ENCODE peak calls at places on chromosomes 11 and 22, in ten cellular contexts. One of them, this sample, is unnamed.
A peak's percentile ranks its signal among the peaks of the same experiment; 100 is the strongest.

GRCh38 chr22:20752104-20752741 is 21.7 kb upstream of the SERPIND1 start:
- DNase-seq in prostate gland: no peak
- DNase-seq in A549: no peak
- DNase-seq in ovary: no peak
- DNase-seq in stomach: no peak
- DNase-seq in Peyer's patch: no peak
- DNase-seq in heart left ventricle: no peak
- DNase-seq in body of pancreas: no peak
- DNase-seq in esophagus squamous epithelium: no peak
- DNase-seq in esophagus muscularis mucosa: no peak
- DNase-seq in this sample: no peak

GRCh38 chr11:7467652-7468051 is 17.7 kb upstream of the OLFML1 start:
- DNase-seq in prostate gland: no peak
- DNase-seq in A549: no peak
- DNase-seq in ovary: no peak
- DNase-seq in stomach: no peak
- DNase-seq in Peyer's patch: no peak
- DNase-seq in heart left ventricle: no peak
- DNase-seq in body of pancreas: no peak
- DNase-seq in esophagus squamous epithelium: no peak
- DNase-seq in esophagus muscularis mucosa: no peak
- DNase-seq in this sample: no peak

GRCh38 chr11:134734894-134735293 is 322.9 kb upstream of the B3GAT1 start:
- DNase-seq in prostate gland: no peak
- DNase-seq in A549: no peak
- DNase-seq in ovary: no peak
- DNase-seq in stomach: no peak
- DNase-seq in Peyer's patch: no peak
- DNase-seq in heart left ventricle: no peak
- DNase-seq in body of pancreas: no peak
- DNase-seq in esophagus squamous epithelium: no peak
- DNase-seq in esophagus muscularis mucosa: no peak
- DNase-seq in this sample: no peak

GRCh38 chr11:126834149-126834548 is 166.4 kb downstream of the KIRREL3 start:
- DNase-seq in prostate gland: no peak
- DNase-seq in A549: no peak
- DNase-seq in ovary: no peak
- DNase-seq in stomach: no peak
- DNase-seq in Peyer's patch: no peak
- DNase-seq in heart left ventricle: no peak
- DNase-seq in body of pancreas: no peak
- DNase-seq in esophagus squamous epithelium: no peak
- DNase-seq in esophagus muscularis mucosa: no peak
- DNase-seq in this sample: no peak

GRCh38 chr22:29205260-29205597 is 467 bp upstream of the EMID1 start:
- DNase-seq in prostate gland: no peak
- DNase-seq in A549: no peak
- DNase-seq in ovary: no peak
- DNase-seq in stomach: no peak
- DNase-seq in Peyer's patch: no peak
- DNase-seq in heart left ventricle: no peak
- DNase-seq in body of pancreas: peak; percentile 52
- DNase-seq in esophagus squamous epithelium: no peak
- DNase-seq in esophagus muscularis mucosa: no peak
- DNase-seq in this sample: no peak

GRCh38 chr11:14202263-14203173 is 156.5 kb downstream of the RRAS2 start:
- DNase-seq in prostate gland: no peak
- DNase-seq in A549: no peak
- DNase-seq in ovary: no peak
- DNase-seq in stomach: no peak
- DNase-seq in Peyer's patch: no peak
- DNase-seq in heart left ventricle: no peak
- DNase-seq in body of pancreas: no peak
- DNase-seq in esophagus squamous epithelium: no peak
- DNase-seq in esophagus muscularis mucosa: no peak
- DNase-seq in this sample: no peak

GRCh38 chr11:118233377-118233776 is 8.6 kb upstream of the JAML start:
- DNase-seq in prostate gland: no peak
- DNase-seq in A549: no peak
- DNase-seq in ovary: no peak
- DNase-seq in stomach: no peak
- DNase-seq in Peyer's patch: no peak
- DNase-seq in heart left ventricle: no peak
- DNase-seq in body of pancreas: no peak
- DNase-seq in esophagus squamous epithelium: no peak
- DNase-seq in esophagus muscularis mucosa: no peak
- DNase-seq in this sample: no peak

GRCh38 chr22:50342651-50343540 is at the start of gene PPP6R2:
- DNase-seq in prostate gland: peak; percentile 76
- DNase-seq in A549: no peak
- DNase-seq in ovary: peak; percentile 87
- DNase-seq in stomach: peak; percentile 86
- DNase-seq in Peyer's patch: peak; percentile 93
- DNase-seq in heart left ventricle: peak; percentile 94
- DNase-seq in body of pancreas: peak; percentile 87
- DNase-seq in esophagus squamous epithelium: no peak
- DNase-seq in esophagus muscularis mucosa: no peak
- DNase-seq in this sample: peak; percentile 65

GRCh38 chr11:59283825-59284772 is 71.4 kb upstream of the MPEG1 start:
- DNase-seq in prostate gland: peak; percentile 41
- DNase-seq in A549: peak; percentile 22
- DNase-seq in ovary: no peak
- DNase-seq in stomach: peak; percentile 53
- DNase-seq in Peyer's patch: peak; percentile 84
- DNase-seq in heart left ventricle: no peak
- DNase-seq in body of pancreas: peak; percentile 58
- DNase-seq in esophagus squamous epithelium: no peak
- DNase-seq in esophagus muscularis mucosa: peak; percentile 91
- DNase-seq in this sample: peak; percentile 46

DNA sequence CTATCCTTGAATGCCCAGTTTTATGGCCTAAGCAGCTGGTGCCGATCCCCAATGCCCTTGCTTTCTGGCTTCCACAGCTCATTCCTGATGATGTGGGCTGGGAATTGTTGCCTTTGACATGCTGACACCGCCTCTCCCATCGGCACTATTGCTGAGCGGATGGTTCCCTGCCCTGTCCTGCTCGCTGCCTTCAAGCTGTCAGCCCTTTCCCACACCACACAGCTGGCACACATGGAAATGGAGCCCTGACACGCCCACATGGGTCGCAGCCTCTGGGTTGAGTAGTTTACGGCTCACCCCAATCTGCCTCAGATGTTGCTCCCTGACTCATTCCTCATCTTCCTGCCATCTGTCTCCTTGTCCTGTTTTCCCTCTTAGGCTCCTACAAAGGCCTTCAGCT is 110.2 kb upstream of the SESN3 start:
- DNase-seq in prostate gland: no peak
- DNase-seq in A549: no peak
- DNase-seq in ovary: peak; percentile 41
- DNase-seq in stomach: no peak
- DNase-seq in Peyer's patch: no peak
- DNase-seq in heart left ventricle: no peak
- DNase-seq in body of pancreas: no peak
- DNase-seq in esophagus squamous epithelium: no peak
- DNase-seq in esophagus muscularis mucosa: peak; percentile 50
- DNase-seq in this sample: no peak
- TF ChIP-seq POLR2A in prostate gland: no peak
- TF ChIP-seq POLR2A in A549: no peak
- TF ChIP-seq POLR2A in ovary: no peak
- TF ChIP-seq POLR2A in stomach: no peak
- TF ChIP-seq POLR2A in Peyer's patch: no peak
- TF ChIP-seq POLR2A in heart left ventricle: no peak
- TF ChIP-seq POLR2A in body of pancreas: no peak
- TF ChIP-seq POLR2A in esophagus squamous epithelium: no peak
- TF ChIP-seq POLR2A in esophagus muscularis mucosa: no peak
- TF ChIP-seq POLR2A in this sample: no peak

DNA sequence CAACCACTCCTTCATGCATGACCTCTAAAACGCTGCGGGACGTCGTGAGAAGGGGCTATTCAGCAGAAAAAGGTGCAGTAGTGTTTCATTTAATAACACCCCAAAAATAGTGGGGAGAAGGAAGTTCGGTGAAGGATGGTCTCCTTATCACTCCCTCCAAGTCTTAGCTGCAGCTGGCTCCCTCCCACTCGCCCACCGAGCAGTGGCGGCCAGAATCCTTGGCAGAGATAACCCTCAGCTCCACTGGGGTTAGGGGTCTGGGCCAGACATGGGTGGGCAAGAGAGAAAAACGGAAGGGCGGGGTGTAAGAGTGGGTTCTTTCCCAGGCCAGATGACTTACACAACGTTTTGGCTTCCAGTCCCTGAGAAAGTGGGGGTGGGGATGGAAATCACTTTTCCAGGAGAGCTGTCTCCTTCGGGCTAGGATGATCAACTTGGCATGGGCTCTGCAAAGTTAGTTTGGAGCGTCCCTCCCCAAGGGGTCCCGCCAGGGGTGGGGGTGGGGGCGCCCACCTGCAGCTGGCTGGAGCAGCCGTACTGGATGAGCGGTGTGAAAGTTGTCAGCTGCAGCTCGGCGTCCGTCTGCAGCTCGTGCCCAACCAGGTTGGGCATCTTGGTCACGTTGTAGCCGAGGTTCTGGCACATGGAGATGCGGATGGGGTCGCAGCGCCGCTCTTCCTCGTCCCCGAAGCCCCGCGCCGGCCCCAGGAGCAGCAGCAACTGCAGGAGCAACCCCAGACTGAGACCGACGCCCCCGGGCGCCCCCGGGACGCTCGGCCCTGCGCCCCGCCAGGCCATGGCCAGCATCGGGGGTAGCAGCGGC is 696 bp downstream of the FZD4 start:
- DNase-seq in prostate gland: no peak
- DNase-seq in A549: peak; percentile 33
- DNase-seq in ovary: peak; percentile 60
- DNase-seq in stomach: no peak
- DNase-seq in Peyer's patch: no peak
- DNase-seq in heart left ventricle: peak; percentile 69
- DNase-seq in body of pancreas: peak; percentile 85
- DNase-seq in esophagus squamous epithelium: no peak
- DNase-seq in esophagus muscularis mucosa: no peak
- DNase-seq in this sample: no peak
- H3K4me3 ChIP-seq in prostate gland: peak overlapping the region; percentile 91
- H3K4me3 ChIP-seq in A549: peak overlapping the region; percentile 82
- H3K4me3 ChIP-seq in ovary: peak overlapping the region; percentile 99
- H3K4me3 ChIP-seq in stomach: peak overlapping the region; percentile 84
- H3K4me3 ChIP-seq in Peyer's patch: peak overlapping the region; percentile 98
- H3K4me3 ChIP-seq in heart left ventricle: peak overlapping the region; percentile 84
- H3K4me3 ChIP-seq in body of pancreas: peak overlapping the region; percentile 70
- H3K4me3 ChIP-seq in esophagus squamous epithelium: peak overlapping the region; percentile 73
- H3K4me3 ChIP-seq in esophagus muscularis mucosa: peak overlapping the region; percentile 97
- H3K4me3 ChIP-seq in this sample: peak overlapping the region; percentile 93

DNA sequence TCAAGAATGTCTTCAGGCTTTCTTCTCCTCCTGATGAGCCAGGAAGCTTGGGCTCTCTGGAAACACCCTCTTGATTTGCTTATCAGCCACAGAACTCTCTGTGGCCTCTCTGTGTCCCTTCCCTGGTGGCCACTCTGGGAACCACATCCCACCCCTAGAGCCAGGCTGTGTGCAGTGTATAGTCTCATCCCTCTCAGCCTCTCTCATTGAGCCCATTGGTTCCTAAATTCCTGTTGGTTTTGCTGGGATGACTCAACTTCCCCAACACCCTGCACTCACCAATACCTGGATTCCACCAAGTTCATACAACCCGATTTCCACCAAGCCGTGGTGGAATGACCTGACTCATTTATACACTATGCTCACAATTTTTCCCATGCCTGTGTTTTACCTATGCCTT is 5.2 kb downstream of the IRAG1 start:
- DNase-seq in prostate gland: no peak
- DNase-seq in A549: peak; percentile 18
- DNase-seq in ovary: no peak
- DNase-seq in stomach: no peak
- DNase-seq in Peyer's patch: no peak
- DNase-seq in heart left ventricle: no peak
- DNase-seq in body of pancreas: no peak
- DNase-seq in esophagus squamous epithelium: no peak
- DNase-seq in esophagus muscularis mucosa: no peak
- DNase-seq in this sample: no peak
- TF ChIP-seq CTCF in prostate gland: no peak
- TF ChIP-seq CTCF in A549: no peak
- TF ChIP-seq CTCF in ovary: no peak
- TF ChIP-seq CTCF in stomach: no peak
- TF ChIP-seq CTCF in Peyer's patch: no peak
- TF ChIP-seq CTCF in heart left ventricle: no peak
- TF ChIP-seq CTCF in body of pancreas: no peak
- TF ChIP-seq CTCF in esophagus squamous epithelium: no peak
- TF ChIP-seq CTCF in esophagus muscularis mucosa: peak; percentile 38
- TF ChIP-seq CTCF in this sample: no peak

GRCh38 chr11:33941637-33942160 is 49.8 kb upstream of the LMO2 start:
- DNase-seq in prostate gland: no peak
- DNase-seq in A549: no peak
- DNase-seq in ovary: no peak
- DNase-seq in stomach: no peak
- DNase-seq in Peyer's patch: no peak
- DNase-seq in heart left ventricle: no peak
- DNase-seq in body of pancreas: no peak
- DNase-seq in esophagus squamous epithelium: no peak
- DNase-seq in esophagus muscularis mucosa: no peak
- DNase-seq in this sample: no peak
- TF ChIP-seq POLR2A in prostate gland: no peak
- TF ChIP-seq POLR2A in A549: no peak
- TF ChIP-seq POLR2A in ovary: no peak
- TF ChIP-seq POLR2A in stomach: no peak
- TF ChIP-seq POLR2A in Peyer's patch: no peak
- TF ChIP-seq POLR2A in heart left ventricle: no peak
- TF ChIP-seq POLR2A in body of pancreas: no peak
- TF ChIP-seq POLR2A in esophagus squamous epithelium: no peak
- TF ChIP-seq POLR2A in esophagus muscularis mucosa: no peak
- TF ChIP-seq POLR2A in this sample: no peak

DNA sequence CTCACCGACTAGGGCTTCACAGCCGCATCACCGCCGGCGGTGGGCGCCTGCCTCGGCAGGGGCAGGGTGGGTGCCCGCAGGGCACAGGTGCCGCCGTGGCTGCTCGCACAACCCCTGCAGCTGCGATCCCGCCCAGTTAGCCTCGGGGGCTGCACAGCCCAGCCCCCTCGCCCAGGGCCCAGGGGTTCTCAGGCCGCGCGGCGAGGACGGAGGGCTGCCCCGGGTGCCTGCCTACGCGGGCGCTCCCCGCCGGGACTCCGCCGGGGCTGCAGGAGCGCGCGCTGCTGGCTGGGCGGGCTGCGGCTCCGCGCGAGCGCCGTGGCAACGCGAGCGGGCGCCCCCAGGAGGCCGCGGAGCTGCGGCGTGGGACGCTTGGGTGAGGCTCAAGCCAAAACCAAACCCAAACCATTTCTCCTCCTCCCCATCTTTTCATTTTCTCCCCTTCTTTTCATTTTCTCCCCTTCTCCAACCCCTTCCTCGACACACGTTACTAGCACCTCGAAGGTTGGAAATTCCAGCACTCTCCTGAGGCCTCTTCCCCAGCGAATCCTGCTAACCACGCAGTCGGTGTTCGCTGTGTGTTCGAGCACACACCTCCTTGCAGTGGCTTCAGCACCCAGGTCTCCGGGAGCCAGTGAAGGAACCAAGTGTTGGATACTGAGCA is at the start of gene MICAL3:
- DNase-seq in prostate gland: peak; percentile 57
- DNase-seq in A549: peak; percentile 57
- DNase-seq in ovary: peak; percentile 68
- DNase-seq in stomach: peak; percentile 69
- DNase-seq in Peyer's patch: peak; percentile 82
- DNase-seq in heart left ventricle: peak; percentile 78
- DNase-seq in body of pancreas: peak; percentile 79
- DNase-seq in esophagus squamous epithelium: no peak
- DNase-seq in esophagus muscularis mucosa: no peak
- DNase-seq in this sample: peak; percentile 45
- H3K4me3 ChIP-seq in prostate gland: peak within 1 kb of the TSS; percentile 58
- H3K4me3 ChIP-seq in A549: peak within 1 kb of the TSS; percentile 76
- H3K4me3 ChIP-seq in ovary: peak within 1 kb of the TSS; percentile 59
- H3K4me3 ChIP-seq in stomach: peak within 1 kb of the TSS; percentile 70
- H3K4me3 ChIP-seq in Peyer's patch: peak within 1 kb of the TSS; percentile 67
- H3K4me3 ChIP-seq in heart left ventricle: peak within 1 kb of the TSS; percentile 56
- H3K4me3 ChIP-seq in body of pancreas: peak within 1 kb of the TSS; percentile 81
- H3K4me3 ChIP-seq in esophagus squamous epithelium: peak within 1 kb of the TSS; percentile 61
- H3K4me3 ChIP-seq in esophagus muscularis mucosa: peak within 1 kb of the TSS; percentile 71
- H3K4me3 ChIP-seq in this sample: peak within 1 kb of the TSS; percentile 75